ENCODE peak calls at places on chromosomes 7 and 10, in seven cellular contexts. O is ELR, R is NCI-H2171, G is nucleus accumbens, E is fibroblast of the aortic adventitia, Y is astrocyte of the spinal cord, V is AG09319. B is an unnamed sample.

GRCh38 chr10:86257683-86258082 is 108.9 kb downstream of the GRID1 start:
- DNase-seq in O (no peak), R (no peak), G (no peak), E (no peak), Y (no peak), V (no peak), B (no peak)

GRCh38 chr7:1975179-1975578 is 257.6 kb downstream of the MAD1L1 start:
- DNase-seq in O (no peak), R (no peak), G (no peak), E (no peak), Y (no peak), V (no peak), B (no peak)

GRCh38 chr10:32692174-32692573 is 246.2 kb downstream of the CCDC7 start:
- DNase-seq in O (peak; percentile 82), R (no peak), G (no peak), E (peak; percentile 74), Y (peak; percentile 96), V (no peak), B (no peak)

GRCh38 chr10:68665841-68666240 is 55.2 kb upstream of the CCAR1 start:
- DNase-seq in O (peak; percentile 79), R (no peak), G (no peak), E (peak; percentile 66), Y (no peak), V (peak; percentile 20), B (no peak)

GRCh38 chr7:81715984-81716588 is 53.8 kb downstream of the HGF start:
- DNase-seq in O (peak; percentile 73), R (peak; percentile 24), G (no peak), E (peak; percentile 56), Y (peak; percentile 50), V (no peak), B (no peak)

GRCh38 chr7:33108591-33108930 is 643 bp downstream of the RP9 start:
- DNase-seq in O (peak; percentile 59), R (no peak), G (no peak), E (no peak), Y (no peak), V (no peak), B (peak; percentile 16)

GRCh38 chr7:125934965-125935364 is 1005.3 kb upstream of the POT1 start:
- DNase-seq in O (no peak), R (no peak), G (no peak), E (peak; percentile 43), Y (no peak), V (no peak), B (no peak)

GRCh38 chr10:15813415-15813814 is 46.9 kb downstream of the MINDY3 start:
- DNase-seq in O (peak; percentile 2), R (no peak), G (no peak), E (peak; percentile 23), Y (peak; percentile 22), V (no peak), B (no peak)

GRCh38 chr7:121395494-121395960 is 581 bp downstream of the FAM3C start:
- DNase-seq in O (peak; percentile 54), R (peak; percentile 31), G (no peak), E (peak; percentile 23), Y (peak; percentile 28), V (no peak), B (peak; percentile 40)

GRCh38 chr10:111093741-111094380 is 17.0 kb downstream of the ADRA2A start:
- DNase-seq in O (peak; percentile 71), R (no peak), G (no peak), E (peak; percentile 29), Y (peak; percentile 20), V (no peak), B (no peak)

GRCh38 chr7:139111885-139112284 is 2.4 kb upstream of the ZC3HAV1 start:
- DNase-seq in O (peak; percentile 35), R (no peak), G (no peak), E (no peak), Y (no peak), V (no peak), B (no peak)

GRCh38 chr10:71262027-71262426 is 49.7 kb downstream of the UNC5B start:
- DNase-seq in O (no peak), R (no peak), G (no peak), E (no peak), Y (no peak), V (no peak), B (no peak)

GRCh38 chr10:131143425-131144165 is 167.9 kb downstream of the TCERG1L start:
- DNase-seq in O (no peak), R (peak; percentile 39), G (no peak), E (no peak), Y (no peak), V (no peak), B (no peak)

GRCh38 chr7:48426966-48427555 is 255.8 kb downstream of the ABCA13 start:
- DNase-seq in O (peak; percentile 67), R (no peak), G (no peak), E (no peak), Y (peak; percentile 63), V (no peak), B (no peak)

GRCh38 chr7:6241607-6241973 is 30.8 kb downstream of the CYTH3 start:
- DNase-seq in O (no peak), R (no peak), G (no peak), E (no peak), Y (no peak), V (no peak), B (no peak)

B was measured in stimulated activated naive CD4-positive, alpha-beta T cell treated with Interleukin-2 at 50 U/mL for 16 hours.